ENCODE peak calls at places on chromosomes 1 and 21, in nine cellular contexts. One of them, this sample, is unnamed.

GRCh38 chr1:114118351-114118990 is 35.2 kb downstream of the SYT6 start:
- DNase-seq in HEK293T: no peak
- DNase-seq in Daoy: no peak
- DNase-seq in heart left ventricle: no peak
- DNase-seq in bronchial epithelial cell: no peak
- DNase-seq in B cell: no peak
- DNase-seq in T follicular helper cell: no peak
- DNase-seq in GM20000: no peak
- DNase-seq in cardiac fibroblast: no peak
- DNase-seq in this sample: no peak

GRCh38 chr21:44702973-44703730 is 6.2 kb downstream of the KRTAP10-12 start:
- DNase-seq in HEK293T: no peak
- DNase-seq in Daoy: no peak
- DNase-seq in heart left ventricle: no peak
- DNase-seq in bronchial epithelial cell: no peak
- DNase-seq in B cell: no peak
- DNase-seq in T follicular helper cell: no peak
- DNase-seq in GM20000: no peak
- DNase-seq in cardiac fibroblast: no peak
- DNase-seq in this sample: no peak

GRCh38 chr21:42375141-42375905 is 9.0 kb upstream of the TFF1 start:
- DNase-seq in HEK293T: no peak
- DNase-seq in Daoy: no peak
- DNase-seq in heart left ventricle: no peak
- DNase-seq in bronchial epithelial cell: no peak
- DNase-seq in B cell: no peak
- DNase-seq in T follicular helper cell: no peak
- DNase-seq in GM20000: no peak
- DNase-seq in cardiac fibroblast: no peak
- DNase-seq in this sample: no peak

GRCh38 chr1:205285391-205286101 is 36.0 kb downstream of the NUAK2 start:
- DNase-seq in HEK293T: no peak
- DNase-seq in Daoy: peak; percentile 65
- DNase-seq in heart left ventricle: no peak
- DNase-seq in bronchial epithelial cell: no peak
- DNase-seq in B cell: peak; percentile 78
- DNase-seq in T follicular helper cell: peak; percentile 32
- DNase-seq in GM20000: peak; percentile 62
- DNase-seq in cardiac fibroblast: no peak
- DNase-seq in this sample: no peak

GRCh38 chr1:12031039-12031980 is 12.0 kb downstream of the MIIP start:
- DNase-seq in HEK293T: peak; percentile 54
- DNase-seq in Daoy: peak; percentile 58
- DNase-seq in heart left ventricle: no peak
- DNase-seq in bronchial epithelial cell: peak; percentile 18
- DNase-seq in B cell: peak; percentile 51
- DNase-seq in T follicular helper cell: no peak
- DNase-seq in GM20000: peak; percentile 70
- DNase-seq in cardiac fibroblast: peak; percentile 56
- DNase-seq in this sample: no peak

GRCh38 chr1:119783354-119784126 is 14.8 kb upstream of the HMGCS2 start:
- DNase-seq in HEK293T: no peak
- DNase-seq in Daoy: no peak
- DNase-seq in heart left ventricle: no peak
- DNase-seq in bronchial epithelial cell: peak; percentile 40
- DNase-seq in B cell: no peak
- DNase-seq in T follicular helper cell: no peak
- DNase-seq in GM20000: no peak
- DNase-seq in cardiac fibroblast: peak; percentile 12
- DNase-seq in this sample: no peak

GRCh38 chr1:23824711-23825075 is 536 bp downstream of the HMGCL start:
- DNase-seq in HEK293T: no peak
- DNase-seq in Daoy: no peak
- DNase-seq in heart left ventricle: no peak
- DNase-seq in bronchial epithelial cell: no peak
- DNase-seq in B cell: no peak
- DNase-seq in T follicular helper cell: no peak
- DNase-seq in GM20000: no peak
- DNase-seq in cardiac fibroblast: no peak
- DNase-seq in this sample: no peak

GRCh38 chr1:226973898-226974543 is 33.9 kb downstream of the COQ8A start:
- DNase-seq in HEK293T: no peak
- DNase-seq in Daoy: no peak
- DNase-seq in heart left ventricle: no peak
- DNase-seq in bronchial epithelial cell: peak; percentile 27
- DNase-seq in B cell: no peak
- DNase-seq in T follicular helper cell: no peak
- DNase-seq in GM20000: no peak
- DNase-seq in cardiac fibroblast: peak; percentile 54
- DNase-seq in this sample: peak; percentile 19

GRCh38 chr21:44408226-44408625 is 47.1 kb upstream of the LRRC3 start:
- DNase-seq in HEK293T: no peak
- DNase-seq in Daoy: no peak
- DNase-seq in heart left ventricle: no peak
- DNase-seq in bronchial epithelial cell: no peak
- DNase-seq in B cell: no peak
- DNase-seq in T follicular helper cell: no peak
- DNase-seq in GM20000: no peak
- DNase-seq in cardiac fibroblast: no peak
- DNase-seq in this sample: no peak

GRCh38 chr1:186530104-186530503 is 69.2 kb upstream of the PDC start:
- DNase-seq in HEK293T: no peak
- DNase-seq in Daoy: no peak
- DNase-seq in heart left ventricle: no peak
- DNase-seq in bronchial epithelial cell: no peak
- DNase-seq in B cell: no peak
- DNase-seq in T follicular helper cell: no peak
- DNase-seq in GM20000: no peak
- DNase-seq in cardiac fibroblast: peak; percentile 91
- DNase-seq in this sample: no peak